ENCODE peak calls at places on chromosome 3, in eight cellular contexts. One of them, this sample, is unnamed.

GRCh38 chr3:13338996-13339395 is 81.1 kb downstream of the NUP210 start:
- DNase-seq in brain microvascular endothelial cell: no peak
- DNase-seq in renal cortical epithelial cell: peak; percentile 22
- DNase-seq in neural crest cell: no peak
- DNase-seq in GM03348: no peak
- DNase-seq in stimulated activated naive B cell treated with anti-CD40 and anti-IgM and Interleukin-4, amounts not matched to agents 10 μg/mL and 1 μg/mL and 100 μg/mL, for 72 hours: no peak
- DNase-seq in GM12892: no peak
- DNase-seq in GM20000: no peak
- DNase-seq in this sample: no peak

GRCh38 chr3:20511863-20512262 is 325.9 kb upstream of the SGO1 start:
- DNase-seq in GM20000: peak; percentile 17
- DNase-seq in renal cortical epithelial cell: peak; percentile 63
- DNase-seq in brain microvascular endothelial cell: peak; percentile 72
- DNase-seq in stimulated activated naive B cell treated with anti-CD40 and anti-IgM and Interleukin-4, amounts not matched to agents 10 μg/mL and 1 μg/mL and 100 μg/mL, for 72 hours: peak; percentile 1
- DNase-seq in GM03348: peak; percentile 77
- DNase-seq in neural crest cell: no peak
- DNase-seq in GM12892: no peak
- DNase-seq in this sample: no peak

GRCh38 chr3:49759226-49759625 is 27.1 kb downstream of the IP6K1 start:
- DNase-seq in stimulated activated naive B cell treated with anti-CD40 and anti-IgM and Interleukin-4, amounts not matched to agents 10 μg/mL and 1 μg/mL and 100 μg/mL, for 72 hours: no peak
- DNase-seq in GM20000: no peak
- DNase-seq in renal cortical epithelial cell: no peak
- DNase-seq in brain microvascular endothelial cell: no peak
- DNase-seq in GM03348: no peak
- DNase-seq in GM12892: no peak
- DNase-seq in neural crest cell: no peak
- DNase-seq in this sample: no peak

GRCh38 chr3:159005148-159005547 is 203.3 kb downstream of the MFSD1 start:
- DNase-seq in renal cortical epithelial cell: no peak
- DNase-seq in GM03348: no peak
- DNase-seq in brain microvascular endothelial cell: no peak
- DNase-seq in GM12892: no peak
- DNase-seq in neural crest cell: no peak
- DNase-seq in stimulated activated naive B cell treated with anti-CD40 and anti-IgM and Interleukin-4, amounts not matched to agents 10 μg/mL and 1 μg/mL and 100 μg/mL, for 72 hours: no peak
- DNase-seq in GM20000: no peak
- DNase-seq in this sample: no peak

GRCh38 chr3:197365621-197366020 is 67.2 kb upstream of the DLG1 start:
- DNase-seq in brain microvascular endothelial cell: no peak
- DNase-seq in GM12892: no peak
- DNase-seq in neural crest cell: no peak
- DNase-seq in GM03348: no peak
- DNase-seq in stimulated activated naive B cell treated with anti-CD40 and anti-IgM and Interleukin-4, amounts not matched to agents 10 μg/mL and 1 μg/mL and 100 μg/mL, for 72 hours: no peak
- DNase-seq in renal cortical epithelial cell: no peak
- DNase-seq in GM20000: no peak
- DNase-seq in this sample: no peak

GRCh38 chr3:61985020-61985419 is 388.3 kb downstream of the FEZF2 start:
- DNase-seq in stimulated activated naive B cell treated with anti-CD40 and anti-IgM and Interleukin-4, amounts not matched to agents 10 μg/mL and 1 μg/mL and 100 μg/mL, for 72 hours: no peak
- DNase-seq in GM12892: no peak
- DNase-seq in brain microvascular endothelial cell: peak; percentile 47
- DNase-seq in GM20000: no peak
- DNase-seq in GM03348: no peak
- DNase-seq in neural crest cell: no peak
- DNase-seq in renal cortical epithelial cell: peak; percentile 71
- DNase-seq in this sample: no peak

GRCh38 chr3:33026267-33026666 is 70.7 kb downstream of the GLB1 start:
- DNase-seq in stimulated activated naive B cell treated with anti-CD40 and anti-IgM and Interleukin-4, amounts not matched to agents 10 μg/mL and 1 μg/mL and 100 μg/mL, for 72 hours: no peak
- DNase-seq in GM12892: no peak
- DNase-seq in GM20000: no peak
- DNase-seq in renal cortical epithelial cell: no peak
- DNase-seq in brain microvascular endothelial cell: no peak
- DNase-seq in neural crest cell: no peak
- DNase-seq in GM03348: no peak
- DNase-seq in this sample: no peak

GRCh38 chr3:98552232-98553020 is 20.6 kb downstream of the GPR15 start:
- DNase-seq in neural crest cell: no peak
- DNase-seq in stimulated activated naive B cell treated with anti-CD40 and anti-IgM and Interleukin-4, amounts not matched to agents 10 μg/mL and 1 μg/mL and 100 μg/mL, for 72 hours: no peak
- DNase-seq in brain microvascular endothelial cell: no peak
- DNase-seq in GM12892: no peak
- DNase-seq in renal cortical epithelial cell: no peak
- DNase-seq in GM03348: no peak
- DNase-seq in GM20000: no peak
- DNase-seq in this sample: no peak

GRCh38 chr3:196073188-196073838 is 8.6 kb downstream of the TFRC start:
- DNase-seq in neural crest cell: peak; percentile 63
- DNase-seq in renal cortical epithelial cell: peak; percentile 51
- DNase-seq in GM20000: peak; percentile 70
- DNase-seq in GM12892: peak; percentile 44
- DNase-seq in brain microvascular endothelial cell: peak; percentile 32
- DNase-seq in GM03348: peak; percentile 74
- DNase-seq in stimulated activated naive B cell treated with anti-CD40 and anti-IgM and Interleukin-4, amounts not matched to agents 10 μg/mL and 1 μg/mL and 100 μg/mL, for 72 hours: peak; percentile 39
- DNase-seq in this sample: peak; percentile 40

GRCh38 chr3:124510290-124510689 is 220.0 kb upstream of the UMPS start:
- DNase-seq in stimulated activated naive B cell treated with anti-CD40 and anti-IgM and Interleukin-4, amounts not matched to agents 10 μg/mL and 1 μg/mL and 100 μg/mL, for 72 hours: no peak
- DNase-seq in GM12892: no peak
- DNase-seq in neural crest cell: no peak
- DNase-seq in GM03348: peak; percentile 69
- DNase-seq in brain microvascular endothelial cell: no peak
- DNase-seq in renal cortical epithelial cell: no peak
- DNase-seq in GM20000: no peak
- DNase-seq in this sample: no peak

GRCh38 chr3:65356331-65357286 is 668.8 kb upstream of the ADAMTS9 start:
- DNase-seq in stimulated activated naive B cell treated with anti-CD40 and anti-IgM and Interleukin-4, amounts not matched to agents 10 μg/mL and 1 μg/mL and 100 μg/mL, for 72 hours: no peak
- DNase-seq in renal cortical epithelial cell: peak; percentile 15
- DNase-seq in brain microvascular endothelial cell: peak; percentile 9
- DNase-seq in GM20000: no peak
- DNase-seq in GM12892: no peak
- DNase-seq in neural crest cell: no peak
- DNase-seq in GM03348: peak; percentile 38
- DNase-seq in this sample: no peak

GRCh38 chr3:150355581-150355980 is 52.5 kb upstream of the TSC22D2 start:
- DNase-seq in renal cortical epithelial cell: no peak
- DNase-seq in stimulated activated naive B cell treated with anti-CD40 and anti-IgM and Interleukin-4, amounts not matched to agents 10 μg/mL and 1 μg/mL and 100 μg/mL, for 72 hours: no peak
- DNase-seq in brain microvascular endothelial cell: no peak
- DNase-seq in GM03348: no peak
- DNase-seq in neural crest cell: no peak
- DNase-seq in GM12892: no peak
- DNase-seq in GM20000: no peak
- DNase-seq in this sample: no peak

GRCh38 chr3:115819785-115820384 is 196.6 kb downstream of the GAP43 start:
- DNase-seq in stimulated activated naive B cell treated with anti-CD40 and anti-IgM and Interleukin-4, amounts not matched to agents 10 μg/mL and 1 μg/mL and 100 μg/mL, for 72 hours: peak; percentile 47
- DNase-seq in brain microvascular endothelial cell: peak; percentile 81
- DNase-seq in GM03348: peak; percentile 77
- DNase-seq in neural crest cell: peak; percentile 64
- DNase-seq in GM12892: peak; percentile 12
- DNase-seq in GM20000: peak; percentile 66
- DNase-seq in renal cortical epithelial cell: peak; percentile 90
- DNase-seq in this sample: peak; percentile 49

GRCh38 chr3:59451041-59451763 is 401.4 kb upstream of the CFAP20DC start:
- DNase-seq in brain microvascular endothelial cell: no peak
- DNase-seq in GM20000: peak; percentile 77
- DNase-seq in neural crest cell: no peak
- DNase-seq in GM03348: no peak
- DNase-seq in stimulated activated naive B cell treated with anti-CD40 and anti-IgM and Interleukin-4, amounts not matched to agents 10 μg/mL and 1 μg/mL and 100 μg/mL, for 72 hours: peak; percentile 22
- DNase-seq in renal cortical epithelial cell: peak; percentile 36
- DNase-seq in GM12892: peak; percentile 22
- DNase-seq in this sample: peak; percentile 24

GRCh38 chr3:121517950-121518349 is 27.8 kb downstream of the POLQ start:
- DNase-seq in GM12892: no peak
- DNase-seq in brain microvascular endothelial cell: no peak
- DNase-seq in renal cortical epithelial cell: no peak
- DNase-seq in stimulated activated naive B cell treated with anti-CD40 and anti-IgM and Interleukin-4, amounts not matched to agents 10 μg/mL and 1 μg/mL and 100 μg/mL, for 72 hours: no peak
- DNase-seq in GM20000: no peak
- DNase-seq in neural crest cell: no peak
- DNase-seq in GM03348: no peak
- DNase-seq in this sample: no peak

GRCh38 chr3:111252795-111253194 is 181.2 kb downstream of the NECTIN3 start:
- DNase-seq in neural crest cell: no peak
- DNase-seq in GM20000: no peak
- DNase-seq in brain microvascular endothelial cell: peak; percentile 39
- DNase-seq in stimulated activated naive B cell treated with anti-CD40 and anti-IgM and Interleukin-4, amounts not matched to agents 10 μg/mL and 1 μg/mL and 100 μg/mL, for 72 hours: no peak
- DNase-seq in GM12892: no peak
- DNase-seq in GM03348: peak; percentile 62
- DNase-seq in renal cortical epithelial cell: peak; percentile 57
- DNase-seq in this sample: no peak

GRCh38 chr3:12969487-12969886 is 103.7 kb downstream of the IQSEC1 start:
- DNase-seq in GM12892: no peak
- DNase-seq in neural crest cell: no peak
- DNase-seq in brain microvascular endothelial cell: no peak
- DNase-seq in stimulated activated naive B cell treated with anti-CD40 and anti-IgM and Interleukin-4, amounts not matched to agents 10 μg/mL and 1 μg/mL and 100 μg/mL, for 72 hours: no peak
- DNase-seq in GM03348: no peak
- DNase-seq in GM20000: no peak
- DNase-seq in renal cortical epithelial cell: no peak
- DNase-seq in this sample: no peak

GRCh38 chr3:180324791-180325190 is 277.2 kb upstream of the TTC14 start:
- DNase-seq in neural crest cell: no peak
- DNase-seq in GM03348: no peak
- DNase-seq in GM12892: no peak
- DNase-seq in renal cortical epithelial cell: no peak
- DNase-seq in GM20000: no peak
- DNase-seq in stimulated activated naive B cell treated with anti-CD40 and anti-IgM and Interleukin-4, amounts not matched to agents 10 μg/mL and 1 μg/mL and 100 μg/mL, for 72 hours: no peak
- DNase-seq in brain microvascular endothelial cell: no peak
- DNase-seq in this sample: no peak

GRCh38 chr3:134313839-134314587 is 60.2 kb downstream of the AMOTL2 start:
- DNase-seq in GM20000: no peak
- DNase-seq in neural crest cell: no peak
- DNase-seq in renal cortical epithelial cell: peak; percentile 53
- DNase-seq in stimulated activated naive B cell treated with anti-CD40 and anti-IgM and Interleukin-4, amounts not matched to agents 10 μg/mL and 1 μg/mL and 100 μg/mL, for 72 hours: no peak
- DNase-seq in GM12892: no peak
- DNase-seq in brain microvascular endothelial cell: no peak
- DNase-seq in GM03348: no peak
- DNase-seq in this sample: no peak

GRCh38 chr3:134057006-134057832 is 27.5 kb upstream of the SLCO2A1 start:
- DNase-seq in renal cortical epithelial cell: peak; percentile 28
- DNase-seq in GM20000: no peak
- DNase-seq in GM03348: peak; percentile 60
- DNase-seq in stimulated activated naive B cell treated with anti-CD40 and anti-IgM and Interleukin-4, amounts not matched to agents 10 μg/mL and 1 μg/mL and 100 μg/mL, for 72 hours: no peak
- DNase-seq in neural crest cell: no peak
- DNase-seq in brain microvascular endothelial cell: no peak
- DNase-seq in GM12892: no peak
- DNase-seq in this sample: no peak

GRCh38 chr3:13308406-13308805 is 111.7 kb downstream of the NUP210 start:
- DNase-seq in GM12892: no peak
- DNase-seq in GM20000: peak; percentile 38
- DNase-seq in GM03348: peak; percentile 50
- DNase-seq in brain microvascular endothelial cell: peak; percentile 51
- DNase-seq in renal cortical epithelial cell: peak; percentile 57
- DNase-seq in stimulated activated naive B cell treated with anti-CD40 and anti-IgM and Interleukin-4, amounts not matched to agents 10 μg/mL and 1 μg/mL and 100 μg/mL, for 72 hours: no peak
- DNase-seq in neural crest cell: peak; percentile 27
- DNase-seq in this sample: no peak